ENCODE peak calls at places on chromosome 13, in ten cellular contexts. Y is activated T-helper 1 cell treated with anti-CD3 and anti-CD28 coated beads, Interleukin-12 subunit alpha, Interleukin-12 subunit beta, Interleukin-2, Interleukin-4 antibody, amounts not matched to agents 30 ng/mL and 10 ng/mL and 1 ng/mL, durations not matched to agents 14 hours and 24 hours and 36 hours; N is left colon; D is heart left ventricle; O is stimulated activated CD4-positive, alpha-beta T cell treated with anti-CD3 and anti-CD28 coated beads, Interleukin-1b, Interleukin-23, amount 100 ng/mL, for 1 hour; B is AG20443; E is dermis blood vessel endothelial cell; X is cortex of kidney; A is DMS153; J is breast epithelium. U is an unnamed sample.

GRCh38 chr13:55652657-55653056 is 1488.1 kb upstream of the PRR20A start:
- DNase-seq in Y (no peak), N (no peak), D (no peak), O (no peak), B (no peak), E (no peak), X (no peak), A (no peak), J (no peak), U (no peak)

GRCh38 chr13:110815471-110816204 is 99.2 kb downstream of the ANKRD10 start:
- DNase-seq in Y (no peak), N (no peak), D (no peak), O (no peak), B (no peak), E (no peak), X (no peak), A (peak), J (no peak), U (no peak)

GRCh38 chr13:78370231-78370630 is 233.1 kb downstream of the POU4F1 start:
- DNase-seq in Y (no peak), N (no peak), D (no peak), O (no peak), B (no peak), E (no peak), X (no peak), A (no peak), J (no peak), U (no peak)

GRCh38 chr13:22836475-22836874 is 344.3 kb upstream of the SGCG start:
- DNase-seq in Y (no peak), N (no peak), D (no peak), O (no peak), B (no peak), E (no peak), X (no peak), A (no peak), J (no peak), U (no peak)

GRCh38 chr13:113635048-113635420 is 23.0 kb downstream of the ATP4B start:
- DNase-seq in Y (no peak), N (no peak), D (peak), O (no peak), B (no peak), E (no peak), X (no peak), A (no peak), J (peak), U (no peak)

GRCh38 chr13:34076319-34076718 is 258.4 kb downstream of the RFC3 start:
- DNase-seq in Y (no peak), N (no peak), D (no peak), O (no peak), B (peak), E (no peak), X (no peak), A (no peak), J (no peak), U (no peak)

GRCh38 chr13:31046711-31047279 is 114.3 kb downstream of the TEX26 start:
- DNase-seq in Y (no peak), N (peak), D (no peak), O (no peak), B (no peak), E (no peak), X (no peak), A (peak), J (no peak), U (no peak)

GRCh38 chr13:57784633-57785032 is 153.1 kb downstream of the PCDH17 start:
- DNase-seq in Y (no peak), N (no peak), D (no peak), O (no peak), B (no peak), E (no peak), X (no peak), A (no peak), J (no peak), U (no peak)

GRCh38 chr13:49354719-49355118 is 89.1 kb downstream of the CAB39L start:
- DNase-seq in Y (no peak), N (no peak), D (no peak), O (no peak), B (no peak), E (no peak), X (no peak), A (no peak), J (no peak), U (no peak)

GRCh38 chr13:46559272-46559805 is 6.4 kb downstream of the LRCH1 start:
- DNase-seq in Y (no peak), N (no peak), D (no peak), O (no peak), B (no peak), E (peak), X (no peak), A (no peak), J (no peak), U (no peak)

GRCh38 chr13:98315466-98315865 is 138.4 kb upstream of the RNF113B start:
- DNase-seq in Y (no peak), N (no peak), D (no peak), O (no peak), B (peak), E (peak), X (no peak), A (no peak), J (no peak), U (no peak)

U was measured in cardiac septum.